ENCODE peak calls at places on chromosomes 7 and 10, in four cellular contexts. Z, D, A and W are unnamed samples.

GRCh38 chr10:6050801-6051445 is 11.2 kb downstream of the IL2RA start:
- DNase-seq in Z (peak; percentile 54), A (peak; percentile 89), D (peak; percentile 41), W (no peak)

GRCh38 chr10:58807631-58808024 is 295.0 kb downstream of the BICC1 start:
- DNase-seq in A (no peak), Z (no peak), D (peak; percentile 73), W (no peak)

GRCh38 chr7:44307905-44308740 is 17.3 kb downstream of the CAMK2B start:
- DNase-seq in Z (no peak), A (no peak), D (no peak), W (no peak)

GRCh38 chr7:50939026-50939425 is 156.3 kb upstream of the GRB10 start:
- DNase-seq in D (no peak), A (no peak), Z (no peak), W (no peak)

GRCh38 chr10:14459670-14460069 is 128.9 kb upstream of the FRMD4A start:
- DNase-seq in D (no peak), A (no peak), Z (no peak), W (no peak)

GRCh38 chr7:140485463-140486265 is 6.4 kb upstream of the MKRN1 start:
- DNase-seq in D (no peak), Z (peak; percentile 63), A (no peak), W (no peak)

GRCh38 chr10:48444861-48445841 is 138.7 kb downstream of the MAPK8 start:
- DNase-seq in D (peak; percentile 27), A (no peak), Z (peak; percentile 16), W (no peak)

GRCh38 chr10:13871087-13871486 is 284.3 kb downstream of the PRPF18 start:
- DNase-seq in A (no peak), D (no peak), Z (no peak), W (no peak)

GRCh38 chr7:112184455-112184854 is 21.7 kb downstream of the DOCK4 start:
- DNase-seq in A (no peak), D (no peak), Z (no peak), W (no peak)

GRCh38 chr10:110170142-110170887 is 37.1 kb upstream of the MXI1 start:
- DNase-seq in D (no peak), Z (no peak), A (no peak), W (no peak)

GRCh38 chr10:69359089-69360025 is 57.4 kb downstream of the TACR2 start:
- DNase-seq in Z (no peak), D (no peak), A (no peak), W (no peak)

GRCh38 chr7:134818568-134819345 is 39.3 kb downstream of the CALD1 start:
- DNase-seq in Z (no peak), A (no peak), D (no peak), W (no peak)

GRCh38 chr10:102150970-102151773 is 1.0 kb upstream of the NOLC1 start:
- DNase-seq in A (no peak), Z (no peak), D (peak; percentile 65), W (no peak)

GRCh38 chr7:127885843-127886242 is 145.4 kb downstream of the LRRC4 start:
- DNase-seq in Z (peak; percentile 77), A (no peak), D (no peak), W (no peak)

GRCh38 chr7:64626557-64626956 is 39.4 kb upstream of the ZNF107 start:
- DNase-seq in D (no peak), Z (no peak), A (no peak), W (no peak)

GRCh38 chr7:156607332-156608175 is 33.0 kb upstream of the RNF32 start:
- DNase-seq in A (no peak), Z (peak; percentile 13), D (no peak), W (no peak)

GRCh38 chr7:126805351-126805750 is 447.4 kb downstream of the GRM8 start:
- DNase-seq in D (no peak), Z (no peak), A (no peak), W (no peak)

GRCh38 chr7:79504607-79505389 is 51.3 kb upstream of the MAGI2 start:
- DNase-seq in Z (no peak), D (peak; percentile 9), A (no peak), W (no peak)

GRCh38 chr7:131164025-131164899 is 163.4 kb upstream of the MKLN1 start:
- DNase-seq in Z (no peak), A (no peak), D (no peak), W (no peak)

GRCh38 chr10:103104721-103105120 is 88.4 kb downstream of the NT5C2 start:
- DNase-seq in A (no peak), Z (no peak), D (no peak), W (no peak)

GRCh38 chr7:45589915-45590678 is 15.9 kb downstream of the ADCY1 start:
- DNase-seq in D (no peak), A (no peak), Z (no peak), W (no peak)

GRCh38 chr7:26372738-26373137 is 81.1 kb downstream of the SNX10 start:
- DNase-seq in Z (no peak), A (no peak), D (no peak), W (no peak)

GRCh38 chr7:26368542-26368941 is 76.9 kb downstream of the SNX10 start:
- DNase-seq in D (no peak), A (no peak), Z (no peak), W (no peak)

GRCh38 chr7:26367219-26367711 is 75.6 kb downstream of the SNX10 start:
- DNase-seq in D (no peak), Z (no peak), A (no peak), W (no peak)

GRCh38 chr7:26372211-26372610 is 80.5 kb downstream of the SNX10 start:
- DNase-seq in D (no peak), Z (no peak), A (no peak), W (no peak)

GRCh38 chr7:26369519-26370385 is 78.1 kb downstream of the SNX10 start:
- DNase-seq in A (no peak), D (peak; percentile 36), Z (peak; percentile 66), W (peak; percentile 59)
- TF ChIP-seq TARDBP in A (no peak), D (no peak), Z (no peak), W (no peak)

DNA sequence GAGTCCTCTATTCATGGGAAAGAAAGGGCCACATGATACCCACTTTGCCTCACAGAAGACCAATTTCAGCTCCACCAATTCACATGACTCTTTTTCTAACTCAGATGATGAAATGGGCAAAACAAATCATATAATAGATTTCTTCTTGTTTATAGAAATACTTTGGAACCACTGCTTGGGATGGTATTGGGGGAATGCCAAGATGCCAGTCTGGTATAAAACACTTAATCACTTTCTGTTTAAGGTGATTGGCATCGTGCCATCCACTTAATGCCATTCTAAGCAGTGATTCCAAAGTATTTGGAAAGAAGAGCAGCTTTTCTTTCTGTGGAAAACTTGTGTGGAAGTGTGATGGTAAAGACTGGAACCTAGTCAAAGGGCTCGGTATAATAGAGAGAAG is 120.7 kb downstream of the TMEM26 start:
- DNase-seq in D (no peak), Z (no peak), A (no peak), W (no peak)
- TF ChIP-seq TARDBP in D (no peak), Z (no peak), A (no peak), W (no peak)

GRCh38 chr10:37390901-37391300 is 265.5 kb downstream of the ANKRD30A start:
- DNase-seq in Z (no peak), A (no peak), D (no peak), W (no peak)
- TF ChIP-seq TARDBP in Z (no peak), A (no peak), D (no peak), W (no peak)

GRCh38 chr10:132035476-132035875 is 30.3 kb upstream of the JAKMIP3 start:
- DNase-seq in A (no peak), Z (no peak), D (no peak), W (no peak)
- TF ChIP-seq TARDBP in A (no peak), Z (no peak), D (no peak), W (no peak)

GRCh38 chr10:4354382-4354812 is 471.6 kb upstream of the AKR1E2 start:
- DNase-seq in Z (no peak), A (no peak), D (no peak), W (peak; percentile 19)

GRCh38 chr10:4353964-4354363 is 472.0 kb upstream of the AKR1E2 start:
- DNase-seq in A (no peak), Z (no peak), D (no peak), W (no peak)

GRCh38 chr10:4353059-4353655 is 472.9 kb upstream of the AKR1E2 start:
- DNase-seq in D (no peak), Z (no peak), A (no peak), W (no peak)

GRCh38 chr10:4352566-4352961 is 473.4 kb upstream of the AKR1E2 start:
- DNase-seq in Z (no peak), D (no peak), A (no peak), W (no peak)

GRCh38 chr10:4351723-4352565 is 474.1 kb upstream of the AKR1E2 start:
- DNase-seq in D (no peak), A (no peak), Z (no peak), W (no peak)
- TF ChIP-seq TARDBP in D (no peak), A (no peak), Z (no peak), W (no peak)

DNA sequence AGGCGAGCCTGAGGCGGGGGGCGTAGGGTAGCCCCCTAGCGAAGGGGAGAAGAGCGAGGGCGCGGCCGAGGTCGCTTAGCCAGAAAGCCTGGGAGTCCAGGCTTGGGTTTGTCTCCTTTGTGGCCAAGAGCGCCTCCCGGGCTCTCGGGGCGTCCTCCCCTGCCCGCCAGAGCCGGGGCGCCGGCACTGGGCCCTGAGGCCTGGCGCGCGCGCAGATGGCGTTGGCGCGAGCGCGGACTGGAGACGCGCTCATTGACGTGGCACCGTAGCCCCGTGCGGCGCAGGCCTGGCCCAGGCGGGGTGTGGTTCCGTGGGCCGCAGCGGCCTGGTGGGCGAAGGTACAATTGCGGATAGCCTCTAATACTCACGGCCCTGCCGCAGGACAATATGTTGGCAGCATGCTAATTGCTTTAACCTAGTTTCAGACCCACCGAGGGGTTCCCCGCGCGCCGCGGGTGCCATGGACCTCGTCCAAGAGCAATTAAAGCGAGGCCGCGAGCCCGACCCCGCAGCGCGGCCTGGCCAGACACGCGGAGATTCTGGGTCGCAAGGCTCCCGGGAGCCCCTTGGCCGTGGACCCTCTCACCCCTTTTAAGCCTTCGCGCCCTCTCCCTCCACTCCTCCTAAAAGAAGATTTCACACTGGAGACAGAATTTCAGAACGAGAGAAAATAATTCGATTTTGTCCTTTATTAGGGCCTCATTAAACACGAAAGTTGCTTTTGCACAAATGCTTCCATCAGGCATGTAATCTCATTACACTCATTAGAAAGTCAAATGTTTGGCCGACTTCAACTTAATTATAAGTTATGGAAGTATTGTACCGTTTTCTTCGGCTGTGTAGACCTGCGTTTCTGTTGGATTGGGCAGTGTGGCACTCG is 3.1 kb downstream of the PTF1A start:
- DNase-seq in A (no peak), D (no peak), Z (no peak), W (no peak)
- TF ChIP-seq TARDBP in A (no peak), D (no peak), Z (no peak), W (no peak)

DNA sequence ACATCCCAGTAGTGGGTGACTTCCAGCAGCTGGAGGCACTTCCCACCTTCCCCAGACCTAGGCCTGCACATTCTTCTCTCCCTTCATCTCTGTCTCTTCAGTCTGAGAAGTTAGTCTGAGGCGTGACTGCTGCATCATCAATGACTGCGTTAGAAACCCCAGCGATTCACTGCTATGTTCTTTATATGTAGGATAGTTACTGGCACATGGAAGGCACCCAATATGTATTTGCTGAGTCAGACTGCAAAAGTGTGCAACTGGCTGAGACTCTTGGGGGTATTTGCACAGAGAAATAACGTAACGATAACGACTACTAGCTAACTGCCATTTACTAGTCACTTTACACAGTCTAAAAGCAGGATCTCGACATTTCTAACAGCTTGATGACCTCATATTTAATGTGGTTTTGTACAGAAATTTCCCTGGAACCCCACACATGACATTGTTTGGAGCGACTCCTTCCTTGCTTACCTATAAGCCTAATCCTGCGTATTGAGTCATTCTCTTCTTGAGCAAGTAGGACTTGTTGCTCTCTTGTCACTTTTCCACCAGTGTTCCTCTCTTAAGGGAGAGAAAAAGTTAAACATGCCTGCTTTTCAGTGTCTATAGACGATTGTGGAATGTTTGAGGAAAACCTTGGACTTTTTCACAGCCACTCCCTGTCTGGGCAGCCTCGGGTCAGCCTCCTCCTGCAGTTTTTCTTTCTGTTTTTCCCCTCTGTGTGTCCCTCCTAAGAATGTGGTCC is 45.5 kb downstream of the THNSL1 start:
- DNase-seq in D (no peak), Z (peak; percentile 40), A (no peak), W (no peak)
- TF ChIP-seq TARDBP in D (no peak), Z (no peak), A (no peak), W (no peak)